ENCODE peak calls at places on chromosomes 2 and 18, in four cellular contexts. P, J, L and K are unnamed samples.

GRCh38 chr18:36579311-36579710 is 249.5 kb downstream of the TPGS2 start:
- DNase-seq in L (no peak), J (no peak), P (no peak), K (no peak)

GRCh38 chr18:8963876-8964275 is 138.6 kb upstream of the NDUFV2 start:
- DNase-seq in J (no peak), L (no peak), P (no peak), K (no peak)

GRCh38 chr2:186582698-186583097 is 7.2 kb upstream of the ITGAV start:
- DNase-seq in P (no peak), L (no peak), J (no peak), K (no peak)

GRCh38 chr2:145984541-145984940 is 1464.6 kb upstream of the ZEB2 start:
- DNase-seq in L (peak), P (no peak), J (no peak), K (peak)

GRCh38 chr2:217074576-217075224 is 214.8 kb upstream of the TNP1 start:
- DNase-seq in P (no peak), L (no peak), J (no peak), K (no peak)

GRCh38 chr2:68643011-68643873 is at the start of gene PROKR1:
- DNase-seq in P (no peak), J (peak), L (no peak), K (peak)

GRCh38 chr2:168652997-168653906 is 149.2 kb upstream of the NOSTRIN start:
- DNase-seq in L (no peak), J (no peak), P (no peak), K (no peak)

GRCh38 chr2:149622343-149622742 is 34.8 kb upstream of the MMADHC start:
- DNase-seq in J (no peak), P (peak), L (no peak), K (no peak)

GRCh38 chr2:235658371-235659174 is 164.7 kb downstream of the AGAP1 start:
- DNase-seq in P (no peak), L (no peak), J (no peak), K (no peak)

GRCh38 chr2:160912276-160912675 is 248.0 kb upstream of the TANK start:
- DNase-seq in J (no peak), P (no peak), L (no peak), K (no peak)

GRCh38 chr2:241066171-241066892 is 35.8 kb downstream of the MTERF4 start:
- DNase-seq in L (no peak), J (no peak), P (no peak), K (no peak)

GRCh38 chr2:9440058-9440727 is 16.7 kb downstream of the CPSF3 start:
- DNase-seq in P (no peak), L (no peak), J (no peak), K (no peak)

GRCh38 chr18:34506198-34506597 is 203.9 kb upstream of the DTNA start:
- DNase-seq in P (no peak), L (no peak), J (no peak), K (no peak)

GRCh38 chr2:129713337-129713736 is 266.1 kb upstream of the RAB6C start:
- DNase-seq in P (no peak), L (no peak), J (no peak), K (no peak)